ENCODE peak calls at places on chromosomes 13 and 19, in five cellular contexts. I, F, W, H and V are unnamed samples.

GRCh38 chr13:73074101-73074500 is 15.3 kb downstream of the KLF5 start:
- DNase-seq in F (no peak), I (no peak), W (no peak), H (no peak), V (peak)

GRCh38 chr13:109144693-109145437 is 515.5 kb downstream of the MYO16 start:
- DNase-seq in I (no peak), W (no peak), F (no peak), H (no peak), V (no peak)

GRCh38 chr19:43450545-43450997 is 14.8 kb downstream of the LYPD3 start:
- DNase-seq in W (no peak), F (no peak), H (peak), I (no peak), V (no peak)

GRCh38 chr19:50555447-50556235 is 12.6 kb downstream of the LRRC4B start:
- DNase-seq in F (no peak), W (peak), H (no peak), I (no peak), V (no peak)

GRCh38 chr13:98548230-98548629 is 28.7 kb downstream of the STK24 start:
- DNase-seq in H (no peak), W (no peak), I (no peak), F (no peak), V (no peak)

GRCh38 chr13:35496011-35496410 is 19.5 kb upstream of the MAB21L1 start:
- DNase-seq in H (no peak), I (no peak), F (no peak), W (no peak), V (no peak)

GRCh38 chr19:3404324-3405260 is 38.2 kb downstream of the NFIC start:
- DNase-seq in F (peak), W (peak), H (peak), I (no peak), V (no peak)

GRCh38 chr19:55265173-55265572 is 6.4 kb upstream of the PPP6R1 start:
- DNase-seq in W (no peak), F (no peak), I (no peak), H (no peak), V (no peak)

GRCh38 chr19:2711175-2711936 is 8.9 kb upstream of the GNG7 start:
- DNase-seq in F (no peak), I (no peak), H (peak), W (no peak), V (no peak)

GRCh38 chr19:21934593-21934992 is 76.2 kb downstream of the ZNF208 start:
- DNase-seq in H (no peak), W (no peak), F (no peak), I (no peak), V (no peak)

GRCh38 chr13:39599842-39600241 is 3.2 kb downstream of the LHFPL6 start:
- DNase-seq in F (no peak), W (no peak), H (no peak), I (no peak), V (no peak)

GRCh38 chr19:19061491-19061890 is 2.3 kb upstream of the SLC25A42 start:
- DNase-seq in I (no peak), F (no peak), W (no peak), H (no peak), V (no peak)

GRCh38 chr19:36417752-36418286 is 625 bp downstream of the ZFP82 start:
- DNase-seq in I (no peak), W (peak), H (no peak), F (no peak), V (no peak)

GRCh38 chr13:45510671-45511070 is 45.9 kb downstream of the COG3 start:
- DNase-seq in H (no peak), W (peak), I (no peak), F (no peak), V (no peak)

GRCh38 chr13:92260363-92260762 is 861.9 kb downstream of the GPC5 start:
- DNase-seq in F (no peak), H (no peak), W (peak), I (no peak), V (peak)

GRCh38 chr19:29389495-29389894 is 136.3 kb upstream of the VSTM2B start:
- DNase-seq in H (no peak), F (no peak), I (no peak), W (no peak), V (no peak)

GRCh38 chr19:48249502-48250014 is 6.2 kb downstream of the CARD8 start:
- DNase-seq in W (no peak), H (no peak), I (no peak), F (peak), V (peak)

GRCh38 chr13:90171649-90172048 is 1175.8 kb upstream of the MIR17HG start:
- DNase-seq in H (peak), F (no peak), W (no peak), I (no peak), V (no peak)

GRCh38 chr19:3538965-3539742 is at the start of gene TEKTIP1:
- DNase-seq in F (no peak), W (peak), H (no peak), I (no peak), V (no peak)

GRCh38 chr19:46489445-46490272 is 6.0 kb downstream of the PNMA8B start:
- DNase-seq in W (peak), F (no peak), I (no peak), H (peak), V (no peak)

GRCh38 chr13:72970956-72971355 is 87.8 kb upstream of the KLF5 start:
- DNase-seq in W (no peak), I (no peak), H (peak), F (no peak), V (no peak)

GRCh38 chr19:28508666-28509065 is 704.3 kb downstream of the UQCRFS1 start:
- DNase-seq in W (no peak), I (no peak), F (no peak), H (no peak), V (no peak)

GRCh38 chr13:103430368-103430767 is 364.2 kb upstream of the SLC10A2 start:
- DNase-seq in I (no peak), F (no peak), H (no peak), W (no peak), V (no peak)

GRCh38 chr13:50222569-50223332 is 207.5 kb downstream of the KCNRG start:
- DNase-seq in F (peak), H (peak), W (no peak), I (no peak), V (peak)

GRCh38 chr19:35346193-35347052 is 1.3 kb upstream of the FFAR1 start:
- DNase-seq in W (peak), F (peak), I (no peak), H (no peak), V (peak)

GRCh38 chr19:55528030-55528801 is 8.7 kb downstream of the SBK2 start:
- DNase-seq in I (no peak), F (no peak), W (no peak), H (no peak), V (no peak)

GRCh38 chr19:54448037-54448773 is 794 bp upstream of the LENG8 start:
- DNase-seq in I (peak), H (peak), F (peak), W (peak), V (no peak)

GRCh38 chr19:47086280-47086679 is 27.3 kb downstream of the ZC3H4 start:
- DNase-seq in I (no peak), H (no peak), W (no peak), F (no peak), V (no peak)

GRCh38 chr13:86269511-86269910 is 470.3 kb upstream of the SLITRK6 start:
- DNase-seq in I (no peak), F (no peak), H (no peak), W (no peak), V (no peak)
- TF ChIP-seq CTCF in I (no peak), F (no peak), H (no peak), W (no peak), V (no peak)

GRCh38 chr13:99558570-99559180 is 57.4 kb downstream of the TM9SF2 start:
- DNase-seq in F (no peak), W (no peak), H (peak), I (no peak), V (no peak)
- TF ChIP-seq CTCF in F (no peak), W (no peak), H (no peak), I (no peak), V (no peak)

GRCh38 chr19:678791-679388 is 2.7 kb downstream of the FSTL3 start:
- DNase-seq in W (no peak), I (no peak), F (no peak), H (no peak), V (no peak)

GRCh38 chr19:679418-680286 is 3.5 kb downstream of the FSTL3 start:
- DNase-seq in H (peak), W (peak), I (peak), F (peak), V (peak)

GRCh38 chr19:681638-682037 is 5.4 kb downstream of the FSTL3 start:
- DNase-seq in W (no peak), I (no peak), F (no peak), H (no peak), V (no peak)

GRCh38 chr19:681029-681626 is 4.9 kb downstream of the FSTL3 start:
- DNase-seq in H (no peak), W (no peak), F (peak), I (peak), V (peak)

GRCh38 chr19:680287-681028 is 4.3 kb downstream of the FSTL3 start:
- DNase-seq in H (peak), I (peak), W (peak), F (peak), V (peak)
- TF ChIP-seq CTCF in H (no peak), I (peak), W (peak), F (peak), V (peak)

GRCh38 chr13:23810842-23811241 is 78.4 kb downstream of the MIPEP start:
- DNase-seq in W (no peak), I (peak), H (no peak), F (no peak), V (peak)
- TF ChIP-seq CTCF in W (peak), I (no peak), H (no peak), F (no peak), V (peak)

GRCh38 chr13:80035096-80035495 is 305.8 kb downstream of the SPRY2 start:
- DNase-seq in F (no peak), W (no peak), I (no peak), H (no peak), V (no peak)

GRCh38 chr13:80033286-80033685 is 307.6 kb downstream of the SPRY2 start:
- DNase-seq in H (no peak), W (no peak), I (no peak), F (no peak), V (no peak)

GRCh38 chr13:80029170-80029569 is 311.8 kb downstream of the SPRY2 start:
- DNase-seq in I (no peak), F (peak), W (no peak), H (no peak), V (no peak)

GRCh38 chr13:80030491-80030890 is 310.4 kb downstream of the SPRY2 start:
- DNase-seq in W (peak), F (peak), H (no peak), I (peak), V (peak)
- TF ChIP-seq CTCF in W (peak), F (no peak), H (no peak), I (no peak), V (no peak)

GRCh38 chr19:13053761-13054604 is 48.7 kb downstream of the LYL1 start:
- DNase-seq in I (peak), W (peak), H (peak), F (peak), V (no peak)
- TF ChIP-seq CTCF in I (no peak), W (no peak), H (no peak), F (no peak), V (no peak)

DNA sequence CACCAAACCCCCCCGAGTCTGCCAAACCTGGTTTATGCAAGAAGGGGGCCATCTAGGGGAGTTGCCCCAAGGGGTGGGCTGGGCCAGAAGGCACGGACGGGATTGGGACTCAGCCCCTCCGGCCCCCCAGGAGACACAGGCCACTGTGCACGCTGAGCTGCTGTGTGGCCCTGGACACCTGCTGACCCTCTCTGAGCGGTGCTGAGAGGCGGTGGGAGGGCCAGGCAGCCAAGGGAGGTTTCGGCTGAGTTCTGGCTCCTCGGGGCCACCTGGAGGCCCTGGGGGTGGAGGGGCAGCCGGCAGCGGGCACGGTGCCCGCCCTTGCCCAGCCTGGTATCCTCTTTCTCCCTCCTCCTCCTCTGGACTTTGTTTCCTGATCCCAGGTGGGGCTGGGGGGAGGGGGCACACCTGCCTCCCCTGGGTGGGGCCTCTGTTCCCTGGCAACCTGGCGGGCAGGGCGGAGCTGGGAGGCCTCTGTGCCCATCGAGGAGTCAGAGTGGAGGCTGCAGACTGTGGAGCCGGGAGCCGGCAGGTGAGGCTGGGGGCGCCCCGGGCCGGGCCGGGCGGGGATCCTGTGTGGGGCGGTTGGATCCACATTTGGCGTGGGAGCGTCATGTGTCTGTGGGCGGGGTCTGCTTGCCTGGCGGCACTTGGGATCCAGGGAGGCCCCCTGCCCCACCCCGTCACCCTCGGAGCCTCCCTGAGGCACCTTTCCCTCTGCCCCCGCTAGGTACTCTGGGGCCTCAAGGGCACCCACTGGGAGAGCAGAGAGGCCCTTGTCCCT is at the start of gene MISP:
- DNase-seq in I (peak), H (no peak), F (peak), W (no peak), V (no peak)
- TF ChIP-seq CTCF in I (no peak), H (no peak), F (no peak), W (no peak), V (no peak)

GRCh38 chr19:39031368-39032163 is 783 bp downstream of the FBXO27 start:
- DNase-seq in W (peak), H (peak), I (peak), F (peak), V (peak)
- TF ChIP-seq CTCF in W (peak), H (no peak), I (no peak), F (no peak), V (no peak)